ENCODE peak calls at places on chromosome 13, in four cellular contexts. R, M, T and N are unnamed samples. For H3K4me1, the result is how much of the 10 kb centered on the place peaks cover.

GRCh38 chr13:108176685-108177274 is 38.6 kb downstream of the LIG4 start:
- DNase-seq in R (peak), M (no peak), T (peak), N (no peak)

GRCh38 chr13:60019119-60019993 is 144.4 kb downstream of the DIAPH3 start:
- DNase-seq in R (no peak), M (no peak), T (no peak), N (no peak)

GRCh38 chr13:50679321-50679720 is 164.2 kb downstream of the DLEU7 start:
- DNase-seq in R (no peak), M (no peak), T (no peak), N (no peak)

GRCh38 chr13:87827479-87827878 is 156.3 kb downstream of the SLITRK5 start:
- DNase-seq in R (peak), M (no peak), T (no peak), N (no peak)

GRCh38 chr13:24274452-24274971 is 34.9 kb upstream of the C1QTNF9 start:
- DNase-seq in R (no peak), M (peak), T (peak), N (no peak)

GRCh38 chr13:61414686-61415664 is 674 bp downstream of the PCDH20 start:
- DNase-seq in R (peak), M (no peak), T (peak), N (peak)

GRCh38 chr13:28528848-28529247 is 33.9 kb upstream of the FLT1 start:
- DNase-seq in R (peak), M (no peak), T (no peak), N (no peak)

GRCh38 chr13:110430391-110431338 is 123.6 kb downstream of the COL4A2 start:
- DNase-seq in R (no peak), M (no peak), T (peak), N (no peak)

GRCh38 chr13:70960841-70961443 is 852.7 kb upstream of the KLHL1 start:
- DNase-seq in R (peak), M (no peak), T (no peak), N (no peak)

GRCh38 chr13:74761794-74762193 is 627.6 kb upstream of the KLF12 start:
- DNase-seq in R (no peak), M (no peak), T (no peak), N (no peak)

DNA sequence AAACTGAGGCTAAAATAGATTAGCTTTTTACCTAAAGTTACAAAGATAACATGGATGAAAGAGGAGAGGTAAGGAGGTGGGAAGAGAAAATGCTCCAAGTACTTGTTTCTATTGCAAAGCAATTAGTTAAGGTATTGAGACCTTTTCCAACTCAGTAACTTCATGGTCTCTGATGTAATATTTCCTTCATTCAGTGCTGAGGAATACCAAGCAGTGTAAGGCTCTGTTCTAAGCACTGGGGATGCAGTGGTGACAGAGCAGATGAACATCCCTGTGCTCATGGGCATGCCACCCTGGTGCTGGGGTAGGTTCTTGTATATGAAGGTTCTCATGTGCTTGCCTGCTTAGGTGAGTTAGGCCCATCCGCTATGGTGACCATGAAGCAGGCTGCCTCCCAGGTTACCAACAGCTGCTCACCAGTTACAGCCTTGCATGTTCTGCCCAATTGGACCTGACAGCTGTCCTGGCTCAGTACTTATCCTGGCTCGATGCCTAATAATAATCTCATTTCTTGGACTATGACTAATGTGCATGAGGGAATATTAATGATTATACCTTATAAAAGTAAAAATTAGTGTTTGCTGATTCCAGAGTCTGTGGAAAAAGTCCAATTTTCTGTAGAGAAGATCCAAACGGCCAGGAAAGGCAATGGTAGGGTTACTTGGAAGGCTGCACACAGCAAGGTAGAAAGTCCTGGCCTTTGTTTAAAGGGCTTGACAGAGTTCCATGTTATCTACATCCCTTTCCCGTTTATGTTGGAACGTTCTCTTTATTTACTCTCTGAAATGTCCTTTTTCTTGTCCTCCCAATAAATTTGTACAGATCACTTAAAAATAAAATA is 48.3 kb downstream of the LATS2 start:
- DNase-seq in R (no peak), M (no peak), T (peak), N (no peak)
- H3K4me1 ChIP-seq in R (under half), M (under half), T (half or more), N (half or more)

GRCh38 chr13:37648604-37649003 is 50.0 kb upstream of the POSTN start:
- DNase-seq in R (peak), M (no peak), T (no peak), N (no peak)

GRCh38 chr13:37647038-37647650 is 48.6 kb upstream of the POSTN start:
- DNase-seq in R (no peak), M (no peak), T (no peak), N (no peak)

GRCh38 chr13:37646531-37646930 is 48.0 kb upstream of the POSTN start:
- DNase-seq in R (no peak), M (no peak), T (no peak), N (no peak)

GRCh38 chr13:37642201-37642600 is 43.6 kb upstream of the POSTN start:
- DNase-seq in R (no peak), M (no peak), T (no peak), N (no peak)

DNA sequence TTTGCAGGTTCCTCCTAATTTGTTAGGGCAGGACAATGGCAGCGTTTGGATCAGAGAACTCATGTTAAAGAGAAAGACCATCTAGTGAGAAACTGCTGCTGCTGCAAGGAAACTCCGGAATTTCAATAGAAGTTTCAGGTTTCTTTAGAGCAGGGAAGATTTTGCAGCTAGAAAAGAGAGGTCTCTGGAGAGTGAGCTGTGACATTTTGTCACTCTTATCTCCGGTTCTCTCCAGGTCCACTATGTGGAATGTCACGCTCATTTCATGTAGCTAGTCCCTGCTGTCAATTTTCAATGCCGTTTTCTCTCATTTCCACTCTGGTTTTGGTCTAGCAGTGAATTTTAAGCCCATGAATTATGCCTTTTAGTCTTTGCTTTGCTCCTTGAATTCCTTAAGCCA is 46.6 kb upstream of the POSTN start:
- DNase-seq in R (no peak), M (no peak), T (no peak), N (no peak)
- TF ChIP-seq CTCF in R (no peak), M (no peak), T (no peak), N (no peak)

DNA sequence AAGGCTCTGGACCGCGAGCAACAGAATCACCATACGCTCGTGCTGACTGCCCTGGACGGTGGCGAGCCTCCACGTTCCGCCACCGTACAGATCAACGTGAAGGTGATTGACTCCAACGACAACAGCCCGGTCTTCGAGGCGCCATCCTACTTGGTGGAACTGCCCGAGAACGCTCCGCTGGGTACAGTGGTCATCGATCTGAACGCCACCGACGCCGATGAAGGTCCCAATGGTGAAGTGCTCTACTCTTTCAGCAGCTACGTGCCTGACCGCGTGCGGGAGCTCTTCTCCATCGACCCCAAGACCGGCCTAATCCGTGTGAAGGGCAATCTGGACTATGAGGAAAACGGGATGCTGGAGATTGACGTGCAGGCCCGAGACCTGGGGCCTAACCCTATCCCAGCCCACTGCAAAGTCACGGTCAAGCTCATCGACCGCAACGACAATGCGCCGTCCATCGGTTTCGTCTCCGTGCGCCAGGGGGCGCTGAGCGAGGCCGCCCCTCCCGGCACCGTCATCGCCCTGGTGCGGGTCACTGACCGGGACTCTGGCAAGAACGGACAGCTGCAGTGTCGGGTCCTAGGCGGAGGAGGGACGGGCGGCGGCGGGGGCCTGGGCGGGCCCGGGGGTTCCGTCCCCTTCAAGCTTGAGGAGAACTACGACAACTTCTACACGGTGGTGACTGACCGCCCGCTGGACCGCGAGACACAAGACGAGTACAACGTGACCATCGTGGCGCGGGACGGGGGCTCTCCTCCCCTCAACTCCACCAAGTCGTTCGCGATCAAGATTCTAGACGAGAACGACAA is 1.8 kb downstream of the PCDH17 start:
- DNase-seq in R (no peak), M (no peak), T (peak), N (peak)
- H3K27ac ChIP-seq in R (no peak), M (no peak), T (no peak), N (no peak)

GRCh38 chr13:94795292-94795691 is 82.9 kb upstream of the SOX21 start:
- DNase-seq in R (no peak), M (no peak), T (no peak), N (no peak)
- H3K4me1 ChIP-seq in R (under half), M (under half), T (under half), N (under half)

DNA sequence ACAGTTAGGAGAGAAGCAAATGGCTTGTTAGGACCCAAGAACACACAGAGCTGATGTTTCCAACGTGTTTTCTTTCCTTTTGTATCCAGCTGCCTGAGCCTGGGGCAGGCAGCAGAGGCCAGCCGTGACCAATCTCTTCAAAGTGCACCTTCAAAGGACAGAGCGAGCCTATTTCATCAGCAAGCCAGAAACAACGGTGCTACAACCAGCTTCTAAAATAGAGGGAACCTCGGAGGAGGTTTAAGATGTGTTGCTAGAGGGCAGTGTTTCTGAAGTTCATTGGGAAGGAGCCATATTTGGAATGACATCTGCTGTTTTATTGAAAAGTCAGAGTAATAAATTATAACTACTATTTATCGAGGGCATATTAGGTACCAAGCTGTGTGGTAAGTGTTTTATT is 56.2 kb upstream of the RFC3 start:
- DNase-seq in R (peak), M (no peak), T (peak), N (no peak)
- TF ChIP-seq CTCF in R (peak), M (no peak), T (no peak), N (no peak)

GRCh38 chr13:73210218-73210883 is 151.5 kb downstream of the KLF5 start:
- DNase-seq in R (peak), M (no peak), T (no peak), N (no peak)
- H3K27ac ChIP-seq in R (peak), M (no peak), T (no peak), N (no peak)